ENCODE peak calls at places on chromosomes 4 and X, in eight cellular contexts. O is HTR-8/SVneo, S is RWPE1, W is heart left ventricle, H is NCI-H2081, U is mesenchymal stem cell, E is immature natural killer cell, D is activated T-helper 1 cell treated with Interleukin-2 at 50 U/mL for 16 hours. K is an unnamed sample.

GRCh38 chr4:7924570-7924969 is 15.1 kb downstream of the AFAP1 start:
- DNase-seq in H (no peak), U (peak; percentile 53), D (no peak), E (no peak), S (no peak), W (no peak), O (no peak), K (no peak)

GRCh38 chr4:137674066-137674465 is 141.8 kb upstream of the PCDH18 start:
- DNase-seq in S (peak; percentile 9), H (no peak), W (no peak), E (no peak), O (no peak), U (peak; percentile 37), D (no peak), K (peak; percentile 63)

GRCh38 chrX:37509349-37509748 is 62.1 kb upstream of the LANCL3 start:
- DNase-seq in S (no peak), D (no peak), E (no peak), H (no peak), O (no peak), U (no peak), W (no peak), K (no peak)

GRCh38 chr4:10164877-10165283 is 48.3 kb upstream of the WDR1 start:
- DNase-seq in O (peak; percentile 9), W (no peak), H (peak; percentile 44), S (peak; percentile 34), D (no peak), U (peak; percentile 16), E (no peak), K (peak; percentile 55)

GRCh38 chr4:13151178-13151577 is 333.0 kb downstream of the RAB28 start:
- DNase-seq in D (no peak), O (no peak), S (no peak), E (no peak), W (no peak), H (no peak), U (no peak), K (no peak)

GRCh38 chrX:138986866-138987265 is 275.3 kb upstream of the FGF13 start:
- DNase-seq in W (no peak), U (no peak), E (no peak), S (no peak), D (no peak), H (no peak), O (no peak), K (peak; percentile 17)

GRCh38 chr4:113869743-113870375 is 108.3 kb upstream of the CAMK2D start:
- DNase-seq in W (no peak), S (peak; percentile 14), E (no peak), D (no peak), O (no peak), U (peak; percentile 57), H (no peak), K (no peak)

GRCh38 chr4:28247805-28248204 is 1387.2 kb downstream of the STIM2 start:
- DNase-seq in O (no peak), H (no peak), W (no peak), S (no peak), U (no peak), E (no peak), D (no peak), K (no peak)

GRCh38 chr4:24551492-24552330 is 32.6 kb downstream of the DHX15 start:
- DNase-seq in U (peak; percentile 64), S (no peak), H (no peak), E (no peak), W (no peak), D (no peak), O (no peak), K (no peak)

GRCh38 chr4:18917689-18918088 is 896.1 kb upstream of the LCORL start:
- DNase-seq in U (no peak), D (no peak), S (no peak), O (no peak), H (no peak), W (no peak), E (no peak), K (no peak)

GRCh38 chr4:100149190-100149589 is 41.1 kb downstream of the DDIT4L start:
- DNase-seq in S (no peak), D (no peak), O (no peak), U (no peak), E (no peak), H (no peak), W (no peak), K (no peak)

GRCh38 chr4:136918772-136919171 is 613.5 kb downstream of the PCDH18 start:
- DNase-seq in O (no peak), W (no peak), H (no peak), U (no peak), D (no peak), E (no peak), S (no peak), K (no peak)